ENCODE peak calls at places on chromosome 16, in four cellular contexts. M is prostate gland, V is BJ, N is colonic mucosa. J is an unnamed sample.

GRCh38 chr16:88102597-88102996 is 151.4 kb downstream of the BANP start:
- DNase-seq in V (no peak), N (no peak), M (no peak), J (no peak)

GRCh38 chr16:49855822-49856740 is at the start of gene ZNF423:
- DNase-seq in V (no peak), N (peak), M (no peak), J (no peak)

GRCh38 chr16:81592353-81592866 is 147.8 kb downstream of the CMIP start:
- DNase-seq in V (no peak), M (no peak), N (peak), J (no peak)

GRCh38 chr16:88063201-88063773 is 112.1 kb downstream of the BANP start:
- DNase-seq in N (no peak), V (peak), M (no peak), J (no peak)

GRCh38 chr16:7509919-7510705 is 177.5 kb downstream of the RBFOX1 start:
- DNase-seq in V (no peak), N (no peak), M (no peak), J (no peak)

GRCh38 chr16:3949287-3949686 is 68.8 kb upstream of the CREBBP start:
- DNase-seq in M (no peak), N (no peak), V (no peak), J (no peak)

GRCh38 chr16:79169239-79169638 is 431.3 kb downstream of the MAF start:
- DNase-seq in V (no peak), N (no peak), M (no peak), J (no peak)

GRCh38 chr16:66364117-66364958 is 2.2 kb upstream of the CDH5 start:
- DNase-seq in V (no peak), N (peak), M (peak), J (no peak)

GRCh38 chr16:23225109-23225508 is 42.6 kb downstream of the SCNN1G start:
- DNase-seq in M (no peak), V (no peak), N (no peak), J (no peak)

GRCh38 chr16:53085539-53086450 is 31.0 kb downstream of the CHD9 start:
- DNase-seq in V (no peak), N (no peak), M (peak), J (no peak)

GRCh38 chr16:26316683-26317464 is 625.1 kb downstream of the HS3ST4 start:
- DNase-seq in N (no peak), V (no peak), M (no peak), J (no peak)

GRCh38 chr16:8167436-8167835 is 422.9 kb downstream of the TMEM114 start:
- DNase-seq in M (no peak), N (no peak), V (no peak), J (no peak)

GRCh38 chr16:88432174-88432573 is 20.9 kb upstream of the ZFPM1 start:
- DNase-seq in M (no peak), V (no peak), N (no peak), J (no peak)

GRCh38 chr16:47204736-47205499 is 61.2 kb upstream of the NETO2 start:
- DNase-seq in M (no peak), N (no peak), V (no peak), J (no peak)
- TF ChIP-seq CTCF in M (no peak), N (no peak), V (no peak), J (no peak)

GRCh38 chr16:25140459-25140858 is 28.9 kb downstream of the LCMT1 start:
- DNase-seq in V (no peak), M (no peak), N (no peak), J (no peak)

GRCh38 chr16:25134306-25134705 is 22.8 kb downstream of the LCMT1 start:
- DNase-seq in M (no peak), N (no peak), V (no peak), J (no peak)

GRCh38 chr16:25138130-25138529 is 26.6 kb downstream of the LCMT1 start:
- DNase-seq in M (no peak), V (no peak), N (no peak), J (no peak)

GRCh38 chr16:25135239-25135878 is 23.8 kb downstream of the LCMT1 start:
- DNase-seq in M (no peak), N (peak), V (no peak), J (no peak)
- TF ChIP-seq CTCF in M (no peak), N (peak), V (peak), J (no peak)

GRCh38 chr16:20624205-20624604 is 48.0 kb upstream of the ACSM2B start:
- DNase-seq in V (no peak), M (no peak), N (no peak), J (no peak)

GRCh38 chr16:20628213-20628612 is 52.0 kb upstream of the ACSM2B start:
- DNase-seq in M (no peak), V (no peak), N (no peak), J (no peak)

GRCh38 chr16:20626971-20627370 is 50.8 kb upstream of the ACSM2B start:
- DNase-seq in V (no peak), M (no peak), N (no peak), J (no peak)

GRCh38 chr16:20622498-20622870 is 46.3 kb upstream of the ACSM2B start:
- DNase-seq in N (no peak), M (no peak), V (no peak), J (no peak)

GRCh38 chr16:20624882-20625807 is 49.0 kb upstream of the ACSM2B start:
- DNase-seq in M (no peak), V (no peak), N (no peak), J (no peak)
- TF ChIP-seq CTCF in M (no peak), V (no peak), N (no peak), J (no peak)

GRCh38 chr16:78100162-78100467 is 661 bp downstream of the WWOX start:
- DNase-seq in V (no peak), N (no peak), M (no peak), J (no peak)

GRCh38 chr16:78099372-78100161 is at the start of gene WWOX:
- DNase-seq in N (peak), V (peak), M (peak), J (peak)

GRCh38 chr16:78097522-78097921 is 1.9 kb upstream of the WWOX start:
- DNase-seq in M (no peak), V (no peak), N (no peak), J (no peak)

GRCh38 chr16:78098087-78098486 is 1.4 kb upstream of the WWOX start:
- DNase-seq in M (no peak), N (no peak), V (no peak), J (no peak)

GRCh38 chr16:78098544-78099371 is 696 bp upstream of the WWOX start:
- DNase-seq in M (no peak), V (no peak), N (no peak), J (no peak)
- TF ChIP-seq CTCF in M (no peak), V (peak), N (no peak), J (no peak)

GRCh38 chr16:72246423-72246822 is 74.5 kb upstream of the PMFBP1 start:
- DNase-seq in N (no peak), M (no peak), V (no peak), J (peak)

GRCh38 chr16:72241930-72242329 is 70.0 kb upstream of the PMFBP1 start:
- DNase-seq in M (peak), V (peak), N (peak), J (peak)

GRCh38 chr16:72242757-72243156 is 70.8 kb upstream of the PMFBP1 start:
- DNase-seq in N (no peak), M (no peak), V (no peak), J (no peak)

GRCh38 chr16:72247821-72248253 is 75.9 kb upstream of the PMFBP1 start:
- DNase-seq in N (no peak), V (peak), M (no peak), J (no peak)

DNA sequence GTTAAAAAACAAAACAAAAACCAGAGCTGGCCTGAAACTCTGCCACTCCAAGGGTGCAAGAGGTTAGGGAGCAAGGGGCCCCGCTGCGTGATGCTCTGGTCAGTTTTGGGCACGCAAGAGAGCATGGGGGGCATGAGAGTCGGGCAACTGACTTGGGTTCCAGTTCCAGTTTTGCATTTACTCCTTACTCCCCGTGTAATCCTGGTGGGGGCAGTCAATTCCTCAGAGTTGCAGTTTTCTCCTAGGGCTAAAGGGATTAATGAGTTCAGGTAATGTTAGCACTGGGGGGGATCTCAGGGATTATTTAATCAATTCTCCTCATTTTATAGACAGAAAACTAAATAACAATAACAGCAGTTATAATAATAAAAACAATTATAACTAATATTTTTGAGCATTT is 72.9 kb upstream of the PMFBP1 start:
- DNase-seq in M (no peak), V (no peak), N (no peak), J (no peak)
- TF ChIP-seq CTCF in M (no peak), V (no peak), N (no peak), J (no peak)

GRCh38 chr16:20674684-20675487 is 22.6 kb downstream of the ACSM1 start:
- DNase-seq in V (no peak), N (peak), M (no peak), J (no peak)
- TF ChIP-seq CTCF in V (no peak), N (no peak), M (no peak), J (no peak)

GRCh38 chr16:55482056-55482455 is 3.1 kb downstream of the MMP2 start:
- DNase-seq in V (no peak), N (no peak), M (no peak), J (no peak)
- TF ChIP-seq CTCF in V (no peak), N (no peak), M (no peak), J (no peak)

DNA sequence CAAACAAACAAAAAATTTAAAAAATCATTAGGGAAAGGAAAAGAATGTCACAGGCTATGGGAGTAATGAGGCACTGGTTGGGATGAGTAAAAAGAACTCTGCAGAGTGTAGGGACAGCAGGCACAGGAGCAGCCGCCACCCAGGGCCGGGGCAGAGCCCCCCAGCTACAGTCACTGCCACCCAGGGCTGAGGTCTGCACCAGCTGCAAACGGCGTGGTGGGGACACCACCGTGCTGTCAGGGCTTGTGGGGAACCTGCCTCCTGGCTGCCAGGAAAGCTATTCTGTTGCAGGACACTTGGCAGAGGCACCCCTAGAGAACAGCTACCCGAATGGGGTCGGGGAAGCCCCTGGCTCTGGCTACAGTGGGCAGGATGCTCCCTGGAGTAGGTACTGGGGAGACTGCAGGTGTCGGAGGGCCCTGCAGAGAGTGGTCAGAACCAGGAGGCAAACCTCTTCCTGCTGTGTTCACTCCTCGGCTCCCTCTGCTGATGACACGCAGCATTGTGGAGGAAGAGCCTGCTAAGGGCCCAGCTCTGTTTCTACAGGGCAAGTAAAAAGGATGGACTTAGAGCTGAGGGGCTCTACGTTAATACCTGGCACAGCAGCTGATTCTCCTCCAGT is 32.3 kb upstream of the CAPN15 start:
- DNase-seq in V (no peak), N (no peak), M (no peak), J (peak)
- TF ChIP-seq CTCF in V (peak), N (peak), M (peak), J (no peak)

DNA sequence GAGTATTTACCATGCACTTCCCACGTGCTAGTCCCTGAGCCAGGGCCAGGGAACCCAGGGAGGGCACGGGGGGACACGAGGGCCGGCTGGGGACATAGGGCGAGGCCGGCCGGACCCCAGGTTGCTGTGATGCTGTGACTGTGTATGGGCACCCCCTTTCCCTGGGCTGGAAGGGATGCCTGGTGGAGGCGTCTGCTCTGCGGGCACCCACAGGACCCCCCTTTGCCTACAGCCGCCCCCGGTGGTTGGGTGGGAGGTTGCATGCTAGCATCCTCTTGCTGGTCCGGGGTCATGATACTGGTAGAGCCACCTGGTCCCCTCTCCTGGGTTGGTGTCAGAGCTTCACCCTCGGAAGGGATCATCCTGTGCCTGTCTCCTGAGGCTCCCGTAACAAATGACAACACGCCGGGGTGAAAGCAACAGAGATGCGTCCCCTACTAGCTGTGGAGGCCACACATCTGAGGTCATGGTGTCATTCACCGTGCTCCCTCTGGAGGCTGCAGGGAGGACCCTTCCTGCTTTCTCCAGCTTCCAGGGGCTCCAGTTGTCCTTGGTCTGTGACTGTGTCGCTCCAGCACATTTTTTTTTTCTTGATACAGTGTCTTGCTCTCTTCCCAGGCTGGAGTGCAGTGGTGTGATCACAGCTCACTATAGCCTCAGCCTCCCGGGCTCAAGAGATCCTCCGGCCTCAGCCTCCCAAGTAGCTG is 3.1 kb upstream of the CIAO3 start:
- DNase-seq in V (no peak), M (no peak), N (no peak), J (no peak)
- TF ChIP-seq CTCF in V (peak), M (no peak), N (no peak), J (no peak)

GRCh38 chr16:56203052-56203451 is 11.8 kb downstream of the GNAO1 start:
- DNase-seq in N (no peak), V (no peak), M (no peak), J (peak)
- TF ChIP-seq CTCF in N (peak), V (no peak), M (no peak), J (peak)